ENCODE peak calls at places on chromosomes 6 and 20, in four cellular contexts. One of them, this sample, is unnamed.

GRCh38 chr6:123333000-123333756 is 303.6 kb downstream of the TRDN start:
- DNase-seq in activated T-helper 1 cell treated with anti-CD3 and anti-CD28 coated beads, Interleukin-12 subunit alpha, Interleukin-12 subunit beta, Interleukin-2, Interleukin-4 antibody, amounts not matched to agents 30 ng/mL and 10 ng/mL and 1 ng/mL, durations not matched to agents 14 hours and 24 hours and 36 hours: no peak
- DNase-seq in dorsolateral prefrontal cortex: no peak
- DNase-seq in NT2/D1: no peak
- DNase-seq in this sample: no peak

GRCh38 chr6:16929814-16930213 is 168.6 kb upstream of the ATXN1 start:
- DNase-seq in activated T-helper 1 cell treated with anti-CD3 and anti-CD28 coated beads, Interleukin-12 subunit alpha, Interleukin-12 subunit beta, Interleukin-2, Interleukin-4 antibody, amounts not matched to agents 30 ng/mL and 10 ng/mL and 1 ng/mL, durations not matched to agents 14 hours and 24 hours and 36 hours: no peak
- DNase-seq in dorsolateral prefrontal cortex: no peak
- DNase-seq in NT2/D1: no peak
- DNase-seq in this sample: no peak

GRCh38 chr20:25280051-25280573 is 32.2 kb downstream of the PYGB start:
- DNase-seq in activated T-helper 1 cell treated with anti-CD3 and anti-CD28 coated beads, Interleukin-12 subunit alpha, Interleukin-12 subunit beta, Interleukin-2, Interleukin-4 antibody, amounts not matched to agents 30 ng/mL and 10 ng/mL and 1 ng/mL, durations not matched to agents 14 hours and 24 hours and 36 hours: no peak
- DNase-seq in dorsolateral prefrontal cortex: peak
- DNase-seq in NT2/D1: no peak
- DNase-seq in this sample: no peak

GRCh38 chr20:41158082-41158625 is 20.8 kb downstream of the PLCG1 start:
- DNase-seq in activated T-helper 1 cell treated with anti-CD3 and anti-CD28 coated beads, Interleukin-12 subunit alpha, Interleukin-12 subunit beta, Interleukin-2, Interleukin-4 antibody, amounts not matched to agents 30 ng/mL and 10 ng/mL and 1 ng/mL, durations not matched to agents 14 hours and 24 hours and 36 hours: no peak
- DNase-seq in dorsolateral prefrontal cortex: no peak
- DNase-seq in NT2/D1: no peak
- DNase-seq in this sample: no peak

GRCh38 chr6:31842056-31842455 is 14.5 kb downstream of the HSPA1B start:
- DNase-seq in activated T-helper 1 cell treated with anti-CD3 and anti-CD28 coated beads, Interleukin-12 subunit alpha, Interleukin-12 subunit beta, Interleukin-2, Interleukin-4 antibody, amounts not matched to agents 30 ng/mL and 10 ng/mL and 1 ng/mL, durations not matched to agents 14 hours and 24 hours and 36 hours: no peak
- DNase-seq in dorsolateral prefrontal cortex: no peak
- DNase-seq in NT2/D1: no peak
- DNase-seq in this sample: no peak

GRCh38 chr6:141700836-141701235 is 431.9 kb upstream of the GJE1 start:
- DNase-seq in activated T-helper 1 cell treated with anti-CD3 and anti-CD28 coated beads, Interleukin-12 subunit alpha, Interleukin-12 subunit beta, Interleukin-2, Interleukin-4 antibody, amounts not matched to agents 30 ng/mL and 10 ng/mL and 1 ng/mL, durations not matched to agents 14 hours and 24 hours and 36 hours: no peak
- DNase-seq in dorsolateral prefrontal cortex: no peak
- DNase-seq in NT2/D1: no peak
- DNase-seq in this sample: no peak

GRCh38 chr6:127176175-127176574 is 57.7 kb downstream of the RSPO3 start:
- DNase-seq in activated T-helper 1 cell treated with anti-CD3 and anti-CD28 coated beads, Interleukin-12 subunit alpha, Interleukin-12 subunit beta, Interleukin-2, Interleukin-4 antibody, amounts not matched to agents 30 ng/mL and 10 ng/mL and 1 ng/mL, durations not matched to agents 14 hours and 24 hours and 36 hours: no peak
- DNase-seq in dorsolateral prefrontal cortex: no peak
- DNase-seq in NT2/D1: no peak
- DNase-seq in this sample: no peak

GRCh38 chr6:103344554-103345163 is 1515.1 kb downstream of the HACE1 start:
- DNase-seq in activated T-helper 1 cell treated with anti-CD3 and anti-CD28 coated beads, Interleukin-12 subunit alpha, Interleukin-12 subunit beta, Interleukin-2, Interleukin-4 antibody, amounts not matched to agents 30 ng/mL and 10 ng/mL and 1 ng/mL, durations not matched to agents 14 hours and 24 hours and 36 hours: no peak
- DNase-seq in dorsolateral prefrontal cortex: no peak
- DNase-seq in NT2/D1: no peak
- DNase-seq in this sample: no peak

GRCh38 chr20:4322499-4322898 is 307.1 kb upstream of the RNF24 start:
- DNase-seq in activated T-helper 1 cell treated with anti-CD3 and anti-CD28 coated beads, Interleukin-12 subunit alpha, Interleukin-12 subunit beta, Interleukin-2, Interleukin-4 antibody, amounts not matched to agents 30 ng/mL and 10 ng/mL and 1 ng/mL, durations not matched to agents 14 hours and 24 hours and 36 hours: no peak
- DNase-seq in dorsolateral prefrontal cortex: no peak
- DNase-seq in NT2/D1: no peak
- DNase-seq in this sample: no peak

GRCh38 chr6:44432227-44432626 is 44.7 kb downstream of the CDC5L start:
- DNase-seq in activated T-helper 1 cell treated with anti-CD3 and anti-CD28 coated beads, Interleukin-12 subunit alpha, Interleukin-12 subunit beta, Interleukin-2, Interleukin-4 antibody, amounts not matched to agents 30 ng/mL and 10 ng/mL and 1 ng/mL, durations not matched to agents 14 hours and 24 hours and 36 hours: no peak
- DNase-seq in dorsolateral prefrontal cortex: no peak
- DNase-seq in NT2/D1: no peak
- DNase-seq in this sample: no peak

This sample was measured in GDM1.